ENCODE peak calls at places on chromosomes 12 and 14, in seven cellular contexts. S is GM10248; R is activated naive CD4-positive, alpha-beta T cell; V is stimulated activated CD4-positive, alpha-beta T cell treated with anti-CD3 and anti-CD28 coated beads, Interleukin-15, amount 100 ng/mL, for 24 hours; F is lower lobe of right lung; H is aorta; N is NAMALWA. L is an unnamed sample.

GRCh38 chr14:58305730-58306129 is 7.4 kb downstream of the ARID4A start:
- DNase-seq in S (no peak), R (no peak), V (no peak), F (no peak), H (no peak), N (no peak), L (no peak)

GRCh38 chr12:2120982-2121758 is 68.4 kb downstream of the CACNA1C start:
- DNase-seq in S (no peak), R (no peak), V (no peak), F (no peak), H (peak), N (no peak), L (peak)

GRCh38 chr12:66438601-66439000 is 136.3 kb downstream of the HELB start:
- DNase-seq in S (no peak), R (no peak), V (no peak), F (no peak), H (no peak), N (no peak), L (no peak)

GRCh38 chr14:105180598-105181528 is at the start of gene NUDT14:
- DNase-seq in S (peak), R (peak), V (peak), F (peak), H (peak), N (peak), L (peak)

GRCh38 chr14:81371802-81372201 is 28.3 kb downstream of the STON2 start:
- DNase-seq in S (no peak), R (no peak), V (no peak), F (no peak), H (no peak), N (no peak), L (no peak)

GRCh38 chr12:42810006-42810405 is 220.5 kb upstream of the PRICKLE1 start:
- DNase-seq in S (no peak), R (no peak), V (no peak), F (no peak), H (no peak), N (no peak), L (no peak)

GRCh38 chr12:25241171-25242020 is 9.3 kb downstream of the KRAS start:
- DNase-seq in S (peak), R (no peak), V (no peak), F (no peak), H (no peak), N (peak), L (no peak)

GRCh38 chr12:132243596-132244289 is 85.6 kb downstream of the GALNT9 start:
- DNase-seq in S (no peak), R (no peak), V (no peak), F (peak), H (peak), N (no peak), L (peak)

GRCh38 chr12:110355080-110355479 is 48.4 kb downstream of the ANAPC7 start:
- DNase-seq in S (peak), R (no peak), V (peak), F (no peak), H (peak), N (peak), L (no peak)

GRCh38 chr12:53147653-53148052 is 32.9 kb upstream of the ZNF740 start:
- DNase-seq in S (no peak), R (no peak), V (no peak), F (no peak), H (no peak), N (no peak), L (no peak)

GRCh38 chr12:69091447-69092022 is 147.8 kb upstream of the CPSF6 start:
- DNase-seq in S (no peak), R (no peak), V (no peak), F (no peak), H (no peak), N (no peak), L (no peak)

GRCh38 chr14:57962293-57962996 is 96.6 kb upstream of the SLC35F4 start:
- DNase-seq in S (no peak), R (no peak), V (no peak), F (no peak), H (no peak), N (no peak), L (no peak)

GRCh38 chr12:12510141-12510540 is 52.5 kb downstream of the DUSP16 start:
- DNase-seq in S (no peak), R (no peak), V (no peak), F (no peak), H (no peak), N (no peak), L (no peak)

GRCh38 chr12:27194644-27195043 is 49.4 kb upstream of the STK38L start:
- DNase-seq in S (no peak), R (no peak), V (no peak), F (no peak), H (no peak), N (no peak), L (no peak)

GRCh38 chr14:73741386-73741875 is 27.2 kb upstream of the PNMA1 start:
- DNase-seq in S (peak), R (peak), V (peak), F (peak), H (peak), N (no peak), L (peak)

GRCh38 chr12:24081092-24081529 is 131.6 kb upstream of the SOX5 start:
- DNase-seq in S (no peak), R (no peak), V (no peak), F (no peak), H (no peak), N (no peak), L (no peak)

GRCh38 chr14:100911665-100912316 is 8.3 kb upstream of the RTL1 start:
- DNase-seq in S (no peak), R (no peak), V (no peak), F (no peak), H (no peak), N (no peak), L (no peak)

GRCh38 chr14:53951661-53952265 is 4.9 kb downstream of the BMP4 start:
- DNase-seq in S (no peak), R (no peak), V (no peak), F (no peak), H (peak), N (no peak), L (no peak)

GRCh38 chr12:116517431-116518045 is 41.6 kb upstream of the MAP1LC3B2 start:
- DNase-seq in S (no peak), R (no peak), V (no peak), F (no peak), H (no peak), N (no peak), L (no peak)

GRCh38 chr12:29907486-29907885 is 123.7 kb upstream of the TMTC1 start:
- DNase-seq in S (no peak), R (no peak), V (no peak), F (no peak), H (no peak), N (no peak), L (no peak)

GRCh38 chr12:108201808-108202207 is 72.7 kb downstream of the WSCD2 start:
- DNase-seq in S (no peak), R (no peak), V (no peak), F (no peak), H (no peak), N (no peak), L (no peak)

GRCh38 chr12:6950944-6951540 is at the start of gene PTPN6:
- DNase-seq in S (peak), R (peak), V (peak), F (peak), H (peak), N (peak), L (peak)

L was measured in upper lobe of right lung.